ENCODE peak calls at places on chromosomes 11 and 22, in ten cellular contexts. J, F, N, E, Q, W, O, M, L and X are unnamed samples.

GRCh38 chr11:5631969-5632635 is 7.3 kb downstream of the TRIM34 start:
- DNase-seq in J (no peak), F (no peak), N (no peak), E (no peak), Q (no peak), W (no peak), O (no peak), M (no peak), L (no peak), X (no peak)

GRCh38 chr11:76859708-76860233 is 947 bp upstream of the ACER3 start:
- DNase-seq in J (no peak), F (no peak), N (no peak), E (no peak), Q (no peak), W (no peak), O (no peak), M (no peak), L (no peak), X (no peak)

GRCh38 chr11:65552413-65552951 is 5.7 kb downstream of the LTBP3 start:
- DNase-seq in J (no peak), F (no peak), N (no peak), E (no peak), Q (no peak), W (no peak), O (no peak), M (no peak), L (peak), X (no peak)

GRCh38 chr11:126352163-126352562 is 3.3 kb upstream of the ST3GAL4 start:
- DNase-seq in J (no peak), F (no peak), N (no peak), E (no peak), Q (no peak), W (no peak), O (no peak), M (no peak), L (no peak), X (no peak)

GRCh38 chr22:42108848-42109247 is 18.3 kb upstream of the NDUFA6 start:
- DNase-seq in J (no peak), F (no peak), N (no peak), E (no peak), Q (no peak), W (no peak), O (no peak), M (no peak), L (no peak), X (no peak)

GRCh38 chr11:106389096-106389495 is 311.6 kb downstream of the AASDHPPT start:
- DNase-seq in J (no peak), F (peak), N (no peak), E (no peak), Q (no peak), W (peak), O (peak), M (no peak), L (no peak), X (no peak)

GRCh38 chr11:114181195-114181594 is 115.0 kb upstream of the NNMT start:
- DNase-seq in J (no peak), F (no peak), N (no peak), E (no peak), Q (no peak), W (no peak), O (no peak), M (no peak), L (no peak), X (no peak)

GRCh38 chr11:1752907-1753425 is 2.6 kb upstream of the IFITM10 start:
- DNase-seq in J (no peak), F (no peak), N (no peak), E (no peak), Q (no peak), W (no peak), O (no peak), M (peak), L (no peak), X (no peak)

GRCh38 chr11:16012125-16012751 is 344.1 kb downstream of the SOX6 start:
- DNase-seq in J (no peak), F (no peak), N (no peak), E (no peak), Q (no peak), W (no peak), O (peak), M (no peak), L (no peak), X (no peak)

GRCh38 chr22:38338772-38339379 is 21.6 kb upstream of the CSNK1E start:
- DNase-seq in J (peak), F (no peak), N (no peak), E (no peak), Q (no peak), W (no peak), O (peak), M (no peak), L (no peak), X (no peak)

GRCh38 chr11:43947003-43947500 is 4.6 kb downstream of the C11orf96 start:
- DNase-seq in J (no peak), F (peak), N (no peak), E (no peak), Q (no peak), W (no peak), O (peak), M (no peak), L (no peak), X (no peak)

GRCh38 chr11:130801287-130802146 is 114.8 kb downstream of the SNX19 start:
- DNase-seq in J (no peak), F (no peak), N (no peak), E (no peak), Q (no peak), W (no peak), O (peak), M (no peak), L (no peak), X (no peak)

GRCh38 chr11:7974668-7975067 is 9.4 kb upstream of the NLRP10 start:
- DNase-seq in J (no peak), F (no peak), N (no peak), E (no peak), Q (no peak), W (no peak), O (peak), M (no peak), L (no peak), X (no peak)

GRCh38 chr11:83033972-83034672 is 37.6 kb downstream of the RAB30 start:
- DNase-seq in J (no peak), F (peak), N (peak), E (no peak), Q (no peak), W (peak), O (peak), M (no peak), L (peak), X (no peak)

GRCh38 chr11:46392421-46393230 is 1.1 kb upstream of the CHRM4 start:
- DNase-seq in J (peak), F (peak), N (peak), E (no peak), Q (no peak), W (peak), O (peak), M (peak), L (no peak), X (no peak)

GRCh38 chr11:10602366-10602765 is 33.9 kb upstream of the LYVE1 start:
- DNase-seq in J (no peak), F (no peak), N (no peak), E (no peak), Q (no peak), W (no peak), O (no peak), M (no peak), L (no peak), X (no peak)

GRCh38 chr11:35662061-35662648 is 420 bp upstream of the TRIM44 start:
- DNase-seq in J (peak), F (no peak), N (no peak), E (no peak), Q (no peak), W (peak), O (no peak), M (no peak), L (peak), X (no peak)

GRCh38 chr22:33781396-33781795 is 138.9 kb downstream of the LARGE1 start:
- DNase-seq in J (no peak), F (peak), N (no peak), E (no peak), Q (no peak), W (no peak), O (peak), M (no peak), L (no peak), X (no peak)

GRCh38 chr11:67404515-67405195 is 772 bp downstream of the TBC1D10C start:
- DNase-seq in J (peak), F (no peak), N (no peak), E (no peak), Q (no peak), W (no peak), O (no peak), M (no peak), L (no peak), X (no peak)

GRCh38 chr11:24880962-24881361 is 384.1 kb downstream of the LUZP2 start:
- DNase-seq in J (no peak), F (no peak), N (no peak), E (no peak), Q (no peak), W (no peak), O (no peak), M (no peak), L (no peak), X (no peak)

GRCh38 chr11:95652002-95652472 is 137.5 kb downstream of the FAM76B start:
- DNase-seq in J (no peak), F (no peak), N (no peak), E (no peak), Q (peak), W (no peak), O (no peak), M (no peak), L (no peak), X (no peak)

GRCh38 chr11:27926981-27927481 is 180.9 kb downstream of the KIF18A start:
- DNase-seq in J (no peak), F (peak), N (no peak), E (no peak), Q (no peak), W (peak), O (peak), M (no peak), L (no peak), X (no peak)

GRCh38 chr11:133041928-133042890 is 490.1 kb downstream of the OPCML start:
- DNase-seq in J (no peak), F (no peak), N (no peak), E (no peak), Q (no peak), W (no peak), O (no peak), M (no peak), L (no peak), X (no peak)